ENCODE peak calls at places on chromosomes 6 and 20, in seven cellular contexts. F is gastroesophageal sphincter; M is left ventricle myocardium superior; E is stimulated activated effector memory CD8-positive, alpha-beta T cell treated with anti-CD3 and anti-CD28 coated beads, Interleukin-12 subunit alpha, Interleukin-12 subunit beta, amount 100 ng/mL, for 72 hours; X is right cardiac atrium; A is right lobe of liver; C is A549. D is an unnamed sample.

GRCh38 chr20:17205261-17205660 is 21.6 kb upstream of the PCSK2 start:
- ATAC-seq in F (no peak), M (no peak), E (no peak), X (no peak), A (no peak), C (no peak), D (no peak)

GRCh38 chr6:134764741-134765140 is 185.2 kb downstream of the ALDH8A1 start:
- ATAC-seq in F (no peak), M (no peak), E (no peak), X (no peak), A (no peak), C (no peak), D (no peak)

GRCh38 chr6:169691260-169691659 is 10.6 kb downstream of the WDR27 start:
- ATAC-seq in F (no peak), M (no peak), E (no peak), X (no peak), A (no peak), C (no peak), D (no peak)

GRCh38 chr6:64012351-64013060 is 376.9 kb downstream of the PHF3 start:
- ATAC-seq in F (no peak), M (peak), E (no peak), X (no peak), A (peak), C (peak), D (no peak)

GRCh38 chr20:41072919-41073318 is 44.3 kb downstream of the TOP1 start:
- ATAC-seq in F (no peak), M (no peak), E (peak), X (no peak), A (peak), C (no peak), D (peak)

GRCh38 chr20:49132995-49133451 is 55.1 kb downstream of the STAU1 start:
- ATAC-seq in F (peak), M (peak), E (no peak), X (peak), A (peak), C (peak), D (no peak)

GRCh38 chr20:58372836-58373235 is 16.2 kb upstream of the VAPB start:
- ATAC-seq in F (no peak), M (no peak), E (no peak), X (no peak), A (no peak), C (peak), D (no peak)

GRCh38 chr6:82589509-82590206 is 226.0 kb downstream of the TPBG start:
- ATAC-seq in F (no peak), M (no peak), E (peak), X (no peak), A (no peak), C (peak), D (peak)

GRCh38 chr6:17429381-17430061 is 36.1 kb downstream of the CAP2 start:
- ATAC-seq in F (no peak), M (peak), E (no peak), X (no peak), A (no peak), C (no peak), D (no peak)

D was measured in activated T-helper 17 cell treated with anti-CD3 and anti-CD28 coated beads, Interleukin-2, amount 50 U/mL, for 72 hours.